ENCODE peak calls at places on chromosomes 2 and 18, in ten cellular contexts. I is GM06990, C is psoas muscle, N is AG09309, R is nephron progenitor cell, T is GM12865, W is astrocyte of the spinal cord, L is lung, O is left ventricle myocardium inferior, B is fibroblast of mammary gland. M is an unnamed sample.
A peak's percentile ranks its signal among the peaks of the same experiment; 100 is the strongest.

GRCh38 chr2:130836501-130837174 is at the start of gene ARHGEF4:
- DNase-seq in B (no peak), R (peak; percentile 85), L (peak; percentile 54), O (no peak), W (no peak), T (peak; percentile 10), C (peak; percentile 42), I (no peak), N (no peak), M (peak; percentile 75)

GRCh38 chr18:61643884-61644647 is 248.7 kb downstream of the RNF152 start:
- DNase-seq in W (no peak), B (no peak), L (no peak), C (no peak), R (no peak), O (no peak), T (no peak), I (no peak), N (no peak), M (no peak)

GRCh38 chr2:189285351-189285750 is 105.8 kb upstream of the COL5A2 start:
- DNase-seq in W (peak; percentile 29), N (no peak), L (no peak), C (no peak), B (no peak), I (no peak), T (no peak), O (no peak), R (no peak), M (no peak)

GRCh38 chr2:232387451-232388171 is 9.1 kb downstream of the ALPP start:
- DNase-seq in R (no peak), N (no peak), I (no peak), O (no peak), B (no peak), C (no peak), L (no peak), W (no peak), T (no peak), M (no peak)

GRCh38 chr2:21501344-21502027 is 377.7 kb downstream of the TDRD15 start:
- DNase-seq in T (no peak), N (no peak), I (no peak), C (no peak), B (no peak), R (peak; percentile 1), L (no peak), O (no peak), W (no peak), M (no peak)

GRCh38 chr2:6770006-6770405 is 95.7 kb downstream of the CMPK2 start:
- DNase-seq in L (no peak), C (no peak), I (no peak), T (no peak), B (no peak), R (no peak), O (no peak), W (no peak), N (no peak), M (no peak)

GRCh38 chr2:189152476-189152875 is 27.1 kb downstream of the COL5A2 start:
- DNase-seq in W (no peak), L (no peak), R (no peak), N (no peak), O (peak; percentile 53), I (no peak), C (no peak), T (no peak), B (no peak), M (no peak)

GRCh38 chr2:9739508-9739907 is 103.8 kb upstream of the TAF1B start:
- DNase-seq in I (peak; percentile 51), W (no peak), O (peak; percentile 88), C (peak; percentile 90), R (no peak), L (no peak), B (no peak), T (peak; percentile 78), N (no peak), M (peak; percentile 35)

GRCh38 chr2:215870088-215870490 is 143.3 kb downstream of the MREG start:
- DNase-seq in L (peak; percentile 34), W (peak; percentile 69), I (no peak), R (no peak), T (no peak), B (peak; percentile 82), O (no peak), C (no peak), N (peak; percentile 66), M (no peak)

GRCh38 chr2:241898681-241899270 is 29.2 kb downstream of the RTP5 start:
- DNase-seq in L (no peak), W (no peak), B (no peak), O (no peak), N (no peak), T (no peak), R (no peak), I (no peak), C (no peak), M (no peak)

GRCh38 chr2:69082430-69082997 is 69.5 kb downstream of the ANTXR1 start:
- DNase-seq in W (peak; percentile 81), I (no peak), C (no peak), R (no peak), T (peak; percentile 18), N (peak; percentile 53), B (peak; percentile 78), O (peak; percentile 26), L (peak; percentile 35), M (no peak)

GRCh38 chr2:157792345-157793052 is 83.6 kb downstream of the ACVR1 start:
- DNase-seq in W (peak; percentile 64), R (no peak), L (no peak), B (peak; percentile 80), O (no peak), I (no peak), N (peak; percentile 34), T (no peak), C (no peak), M (no peak)

GRCh38 chr2:238024986-238025385 is 35.8 kb upstream of the SCLY start:
- DNase-seq in C (no peak), T (no peak), R (no peak), B (peak; percentile 84), N (peak; percentile 46), I (no peak), L (no peak), W (peak; percentile 56), O (no peak), M (no peak)

GRCh38 chr2:63721082-63721424 is 120.6 kb upstream of the UGP2 start:
- DNase-seq in W (no peak), L (no peak), T (no peak), B (no peak), C (no peak), R (no peak), N (no peak), I (no peak), O (no peak), M (no peak)

GRCh38 chr2:188406414-188406813 is 114.7 kb downstream of the GULP1 start:
- DNase-seq in N (no peak), I (no peak), B (no peak), R (no peak), L (no peak), O (no peak), T (no peak), W (no peak), C (no peak), M (no peak)

GRCh38 chr2:16684676-16685339 is 19.2 kb upstream of the CYRIA start:
- DNase-seq in W (no peak), T (no peak), N (no peak), L (no peak), B (no peak), O (no peak), R (no peak), I (no peak), C (no peak), M (no peak)

GRCh38 chr2:223503746-223504145 is 98.4 kb downstream of the SCG2 start:
- DNase-seq in N (no peak), B (no peak), L (no peak), W (no peak), T (no peak), O (no peak), I (no peak), C (no peak), R (no peak), M (no peak)
- TF ChIP-seq CTCF in N (no peak), B (no peak), L (no peak), W (no peak), T (no peak), O (no peak), I (no peak), C (no peak), R (no peak), M (no peak)

GRCh38 chr2:85011747-85012146 is 40.8 kb downstream of the KCMF1 start:
- DNase-seq in O (no peak), W (no peak), C (no peak), R (no peak), I (no peak), B (no peak), L (no peak), N (no peak), T (peak; percentile 5), M (no peak)
- TF ChIP-seq CTCF in O (no peak), W (no peak), C (no peak), R (no peak), I (peak; percentile 36), B (peak; percentile 8), L (no peak), N (peak; percentile 11), T (no peak), M (no peak)

DNA sequence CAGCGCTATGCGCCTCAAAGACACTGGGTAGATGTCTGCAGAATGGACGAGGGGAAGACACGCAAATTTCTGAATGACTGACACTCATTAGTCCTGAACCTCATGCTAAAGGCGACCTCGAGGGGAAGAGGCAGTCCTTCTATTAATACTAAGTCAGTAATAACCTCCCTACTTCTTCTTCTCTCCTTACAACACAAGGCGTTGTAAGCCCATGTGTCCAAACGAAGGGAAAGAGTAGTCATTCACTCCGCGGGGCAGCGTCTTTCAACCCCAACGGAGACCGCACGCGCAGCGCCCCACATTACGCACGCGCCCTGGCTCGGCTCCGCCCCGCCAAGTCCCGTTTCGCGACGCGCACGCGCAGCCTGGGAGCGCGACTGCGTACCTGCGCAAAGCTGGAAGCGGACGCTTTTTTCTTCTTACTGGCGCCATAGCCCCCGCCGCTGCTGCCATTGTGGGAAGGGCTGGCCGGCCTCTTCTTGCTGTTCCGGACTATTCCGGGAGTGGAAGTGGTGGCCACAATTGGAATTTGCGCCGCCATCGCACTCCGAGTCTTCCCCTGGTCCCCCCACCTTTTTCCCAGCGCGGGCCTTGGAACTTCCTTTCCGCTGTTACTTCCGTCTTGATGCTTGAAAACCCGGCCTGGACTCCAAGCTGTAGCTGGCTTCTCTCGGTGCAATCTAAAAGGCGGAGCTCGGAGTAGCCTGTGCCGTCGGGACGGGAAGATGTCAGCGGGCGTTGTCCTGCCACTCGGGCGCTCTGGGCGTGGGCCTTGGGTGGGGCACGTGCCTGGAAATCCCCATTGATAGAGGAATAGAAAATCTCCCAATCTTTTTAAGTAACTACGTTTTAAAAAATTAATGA is at the start of gene INO80C:
- DNase-seq in R (peak; percentile 92), N (peak; percentile 84), L (peak; percentile 91), I (peak; percentile 99), T (peak; percentile 97), O (peak; percentile 91), W (peak; percentile 96), B (peak; percentile 95), C (peak; percentile 96), M (peak; percentile 88)
- TF ChIP-seq CTCF in R (no peak), N (no peak), L (no peak), I (no peak), T (no peak), O (no peak), W (no peak), B (no peak), C (no peak), M (no peak)

DNA sequence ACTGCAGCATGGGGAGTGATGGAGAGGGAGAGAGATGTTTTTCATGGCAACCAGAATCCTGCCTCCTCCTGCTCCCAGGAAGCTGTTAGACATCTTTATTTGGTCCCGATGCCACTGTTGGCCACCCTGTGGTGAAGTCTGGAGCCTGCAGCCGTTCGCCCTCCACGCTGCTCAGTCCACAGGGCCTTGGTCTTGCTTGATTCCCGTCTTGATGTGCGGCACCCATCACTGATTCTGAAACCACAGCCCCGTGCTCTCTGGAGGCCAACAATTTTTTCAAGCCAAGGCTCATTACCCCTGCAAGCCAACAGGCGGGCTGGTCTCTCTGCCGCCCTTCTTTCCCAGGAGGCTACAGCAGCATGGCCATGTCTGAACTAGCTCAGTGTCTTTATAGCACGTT is 24.5 kb downstream of the SIGLEC15 start:
- DNase-seq in R (peak; percentile 44), I (no peak), L (no peak), N (no peak), W (no peak), T (peak; percentile 48), B (peak; percentile 19), O (no peak), C (no peak), M (no peak)
- TF ChIP-seq CTCF in R (peak; percentile 35), I (peak; percentile 43), L (no peak), N (peak; percentile 45), W (peak; percentile 50), T (peak; percentile 40), B (peak; percentile 35), O (peak; percentile 33), C (no peak), M (no peak)